ENCODE peak calls at places on chromosomes 12 and 14, in five cellular contexts. E is AG10803, S is GM12878, H is GM12865, U is H9. I is an unnamed sample.

GRCh38 chr12:39990122-39991101 is 115.5 kb downstream of the SLC2A13 start:
- DNase-seq in S (peak), U (peak), H (peak), E (peak), I (no peak)

GRCh38 chr14:26926585-26926984 is 328.8 kb upstream of the NOVA1 start:
- DNase-seq in E (no peak), U (no peak), H (no peak), S (no peak), I (no peak)

GRCh38 chr14:59342516-59343484 is 122.4 kb downstream of the GPR135 start:
- DNase-seq in U (no peak), H (no peak), E (no peak), S (no peak), I (no peak)

GRCh38 chr12:58961906-58962305 is 41.6 kb upstream of the LRIG3 start:
- DNase-seq in H (no peak), S (no peak), U (no peak), E (no peak), I (no peak)

GRCh38 chr12:107660861-107661415 is 24.7 kb upstream of the PWP1 start:
- DNase-seq in H (no peak), E (no peak), U (peak), S (no peak), I (no peak)

GRCh38 chr12:108798551-108799221 is 58.7 kb downstream of the SSH1 start:
- DNase-seq in S (no peak), H (no peak), U (no peak), E (peak), I (no peak)

GRCh38 chr12:56449622-56449984 is 377 bp upstream of the TIMELESS start:
- DNase-seq in E (no peak), H (no peak), U (no peak), S (no peak), I (no peak)

GRCh38 chr12:51901121-51901812 is 6.0 kb upstream of the ACVRL1 start:
- DNase-seq in E (no peak), S (no peak), H (no peak), U (no peak), I (no peak)

GRCh38 chr12:58540480-58541299 is 379.6 kb downstream of the LRIG3 start:
- DNase-seq in U (peak), E (peak), H (peak), S (peak), I (peak)

GRCh38 chr14:96584199-96584906 is 82.2 kb downstream of the PAPOLA start:
- DNase-seq in E (no peak), U (peak), S (no peak), H (peak), I (peak)

GRCh38 chr12:70609203-70609602 is 28.0 kb downstream of the PTPRB start:
- DNase-seq in H (no peak), E (peak), S (no peak), U (no peak), I (no peak)

GRCh38 chr14:100030441-100031153 is 34.6 kb upstream of the EVL start:
- DNase-seq in E (peak), S (no peak), H (no peak), U (no peak), I (no peak)

GRCh38 chr14:36373982-36374673 is 53.7 kb upstream of the MBIP start:
- DNase-seq in U (peak), E (peak), H (peak), S (peak), I (peak)

GRCh38 chr12:122834229-122834920 is 882 bp upstream of the HIP1R start:
- DNase-seq in U (peak), E (peak), S (no peak), H (no peak), I (no peak)

GRCh38 chr14:76868453-76869170 is 42.4 kb downstream of the LRRC74A start:
- DNase-seq in E (no peak), H (no peak), U (peak), S (no peak), I (no peak)

GRCh38 chr14:36524874-36525745 is 5.1 kb upstream of the NKX2-1 start:
- DNase-seq in S (no peak), E (no peak), H (peak), U (peak), I (no peak)

GRCh38 chr12:1914116-1914911 is 4.1 kb downstream of the CACNA2D4 start:
- DNase-seq in U (peak), E (no peak), H (no peak), S (no peak), I (peak)

GRCh38 chr12:94783862-94784261 is 133.5 kb upstream of the TMCC3 start:
- DNase-seq in U (no peak), H (no peak), S (no peak), E (peak), I (no peak)

GRCh38 chr12:128783129-128783574 is 40.6 kb downstream of the SLC15A4 start:
- DNase-seq in S (no peak), U (no peak), H (no peak), E (peak), I (no peak)

DNA sequence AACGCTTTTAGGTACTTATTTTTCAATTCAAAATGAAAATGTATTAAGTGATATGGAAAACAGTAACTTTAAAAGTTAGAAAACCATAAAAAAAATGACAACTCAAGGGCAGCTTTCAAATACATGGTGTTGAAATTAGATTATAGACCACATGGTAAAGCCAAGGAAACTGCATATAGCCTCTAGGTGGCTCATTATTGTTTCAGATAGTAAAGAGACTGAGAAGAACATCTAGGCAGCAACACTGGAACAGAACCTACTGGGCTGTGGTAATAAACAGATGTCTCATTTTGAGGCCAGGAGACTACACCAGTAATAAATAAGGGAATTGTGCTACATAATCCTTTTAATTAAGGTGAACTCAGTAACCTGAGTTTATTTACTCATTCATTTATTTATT is 13.0 kb downstream of the FBXO33 start:
- DNase-seq in E (peak), U (no peak), H (no peak), S (no peak), I (no peak)
- TF ChIP-seq CTCF in E (peak), U (peak), H (no peak), S (no peak), I (no peak)

GRCh38 chr14:65824285-65824977 is 411.9 kb downstream of the FUT8 start:
- DNase-seq in S (peak), E (peak), H (peak), U (peak), I (no peak)
- TF ChIP-seq CTCF in S (peak), E (peak), H (peak), U (peak), I (peak)

GRCh38 chr14:31300296-31300695 is 92.7 kb upstream of the HECTD1 start:
- DNase-seq in E (peak), U (peak), H (no peak), S (no peak), I (no peak)
- TF ChIP-seq CTCF in E (peak), U (peak), H (no peak), S (peak), I (no peak)

GRCh38 chr14:64983439-64984310 is 3.0 kb upstream of the FNTB start:
- DNase-seq in S (no peak), E (peak), U (no peak), H (peak), I (no peak)
- TF ChIP-seq CTCF in S (peak), E (peak), U (peak), H (peak), I (peak)

DNA sequence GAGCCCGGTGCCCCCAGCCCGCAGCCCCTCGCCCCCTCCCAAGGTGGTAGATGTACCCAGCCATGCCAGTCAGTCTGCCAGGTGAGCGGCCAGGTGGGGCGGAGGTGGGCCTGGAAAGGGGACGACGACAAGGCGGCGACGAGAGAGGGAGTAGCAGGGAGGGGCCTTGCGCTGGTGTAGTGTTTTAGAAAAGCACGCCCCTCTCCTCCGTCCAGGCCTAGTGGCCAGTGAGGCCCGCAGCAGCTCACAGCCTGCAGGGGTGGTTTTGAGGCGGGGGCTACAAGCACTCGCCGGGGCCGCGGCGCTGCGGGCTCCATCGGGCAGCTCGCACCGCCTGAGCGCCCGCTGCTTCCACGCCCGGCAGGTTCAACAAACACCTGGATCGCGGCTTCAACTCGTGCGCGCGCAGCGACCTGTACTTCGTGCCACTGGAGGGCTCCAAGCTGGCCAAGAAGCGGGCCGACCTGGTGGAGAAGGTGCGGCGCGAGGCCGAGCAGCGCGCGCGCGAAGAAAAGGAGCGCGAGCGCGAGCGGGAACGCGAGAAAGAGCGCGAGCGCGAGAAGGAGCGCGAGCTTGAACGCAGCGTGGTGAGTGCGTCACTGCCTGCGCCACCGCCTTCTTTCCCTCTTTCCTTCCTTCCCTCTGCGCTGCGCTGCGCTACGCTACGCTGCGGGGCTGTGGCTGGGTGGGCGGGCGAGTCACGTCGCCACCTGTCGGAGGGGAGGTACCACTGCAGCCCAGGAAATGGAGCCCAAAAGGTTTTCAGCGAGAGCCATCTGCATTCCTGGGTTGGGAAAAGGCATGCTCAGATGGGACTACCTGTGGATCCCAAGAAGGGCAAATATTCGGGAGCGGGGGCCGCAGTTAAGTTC is 5.9 kb upstream of the RNU7-1 start:
- DNase-seq in H (peak), U (peak), S (peak), E (peak), I (peak)
- TF ChIP-seq CTCF in H (peak), U (peak), S (peak), E (peak), I (peak)

GRCh38 chr12:74111688-74112360 is 425.8 kb upstream of the ATXN7L3B start:
- DNase-seq in H (peak), S (no peak), E (no peak), U (peak), I (no peak)
- TF ChIP-seq CTCF in H (peak), S (peak), E (no peak), U (peak), I (peak)

GRCh38 chr14:83958359-83958758 is 1571.6 kb upstream of the FLRT2 start:
- DNase-seq in U (no peak), S (no peak), H (no peak), E (no peak), I (no peak)

DNA sequence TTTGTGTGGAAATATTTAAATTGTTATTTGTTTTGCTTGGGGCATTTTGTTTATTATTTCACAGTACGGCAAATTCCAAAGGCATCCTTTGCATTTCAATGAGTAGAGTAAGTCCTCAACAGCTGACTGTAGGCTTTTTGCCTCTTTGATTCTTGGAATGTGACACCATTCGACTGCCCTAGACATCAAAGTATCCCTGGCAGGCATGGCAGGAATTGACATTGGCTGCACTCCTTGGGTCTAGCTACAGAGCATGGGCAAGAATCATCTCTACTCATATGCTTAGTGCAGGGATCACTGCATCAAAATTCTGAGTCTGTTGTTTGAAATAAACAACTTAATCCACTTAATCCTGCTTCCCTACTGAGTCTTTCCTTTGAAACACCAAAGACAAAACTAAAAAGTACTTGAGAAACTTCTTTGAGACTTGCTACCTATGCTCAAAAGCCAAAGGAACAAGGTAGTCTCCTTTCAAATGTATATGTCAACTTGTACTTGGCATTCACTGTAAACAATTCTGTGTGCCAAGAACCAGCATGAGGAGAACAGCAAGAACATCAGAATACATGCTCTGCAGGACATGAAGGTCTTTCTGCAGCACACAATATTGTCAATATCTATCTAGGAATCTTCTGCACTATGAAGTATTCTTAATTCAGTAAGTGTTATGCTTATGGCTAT is 1569.0 kb upstream of the FLRT2 start:
- DNase-seq in S (no peak), H (no peak), U (peak), E (no peak), I (no peak)
- TF ChIP-seq CTCF in S (no peak), H (no peak), U (no peak), E (no peak), I (no peak)

I was measured in type B pancreatic cell.